ENCODE peak calls at places on chromosomes 6 and 20, in eight cellular contexts. X, D, E, Z, P, I, Y and G are unnamed samples.

GRCh38 chr6:168105813-168106660 is 27.0 kb upstream of the FRMD1 start:
- DNase-seq in X (peak; percentile 4), D (no peak), E (no peak), Z (no peak), P (peak; percentile 47), I (no peak), Y (no peak), G (no peak)

GRCh38 chr20:23926941-23927872 is 47.7 kb upstream of the CST5 start:
- DNase-seq in X (no peak), D (no peak), E (no peak), Z (no peak), P (no peak), I (peak; percentile 26), Y (no peak), G (no peak)

GRCh38 chr20:48224531-48224930 is 439.2 kb upstream of the SULF2 start:
- DNase-seq in X (no peak), D (no peak), E (no peak), Z (no peak), P (no peak), I (no peak), Y (no peak), G (no peak)

GRCh38 chr6:72769459-72770125 is 147.7 kb downstream of the KCNQ5 start:
- DNase-seq in X (no peak), D (no peak), E (no peak), Z (no peak), P (no peak), I (no peak), Y (no peak), G (no peak)

GRCh38 chr6:127841811-127842210 is 59.0 kb downstream of the THEMIS start:
- DNase-seq in X (no peak), D (no peak), E (no peak), Z (no peak), P (no peak), I (no peak), Y (no peak), G (no peak)

GRCh38 chr6:31945507-31946369 is at the start of gene CFB:
- DNase-seq in X (peak; percentile 84), D (no peak), E (peak; percentile 79), Z (peak; percentile 100), P (peak; percentile 79), I (no peak), Y (no peak), G (peak; percentile 75)

GRCh38 chr6:130381459-130382380 is 15.9 kb downstream of the TMEM200A start:
- DNase-seq in X (no peak), D (no peak), E (no peak), Z (no peak), P (no peak), I (peak; percentile 35), Y (no peak), G (no peak)

GRCh38 chr6:7100072-7100750 is 7.5 kb upstream of the RREB1 start:
- DNase-seq in X (no peak), D (no peak), E (no peak), Z (no peak), P (no peak), I (no peak), Y (no peak), G (no peak)

GRCh38 chr6:98775205-98775604 is 59.2 kb upstream of the POU3F2 start:
- DNase-seq in X (no peak), D (no peak), E (no peak), Z (no peak), P (no peak), I (no peak), Y (no peak), G (no peak)

GRCh38 chr6:159572344-159573120 is 120.5 kb downstream of the SOD2 start:
- DNase-seq in X (no peak), D (no peak), E (no peak), Z (no peak), P (no peak), I (no peak), Y (no peak), G (no peak)

GRCh38 chr6:82372656-82373055 is 9.0 kb downstream of the TPBG start:
- DNase-seq in X (no peak), D (no peak), E (no peak), Z (no peak), P (no peak), I (no peak), Y (no peak), G (no peak)

GRCh38 chr6:82370788-82371187 is 7.2 kb downstream of the TPBG start:
- DNase-seq in X (no peak), D (no peak), E (no peak), Z (no peak), P (no peak), I (no peak), Y (no peak), G (no peak)

GRCh38 chr6:82376636-82377035 is 13.0 kb downstream of the TPBG start:
- DNase-seq in X (no peak), D (no peak), E (no peak), Z (no peak), P (no peak), I (no peak), Y (no peak), G (no peak)

GRCh38 chr6:82374481-82374880 is 10.9 kb downstream of the TPBG start:
- DNase-seq in X (no peak), D (no peak), E (no peak), Z (no peak), P (no peak), I (no peak), Y (no peak), G (no peak)

GRCh38 chr6:82371799-82372508 is 8.3 kb downstream of the TPBG start:
- DNase-seq in X (no peak), D (no peak), E (no peak), Z (no peak), P (no peak), I (no peak), Y (no peak), G (no peak)
- H3K4me1 ChIP-seq in X (no peaks in the 10 kb centered on the region), D (no peaks in the 10 kb centered on the region), E (no peaks in the 10 kb centered on the region), Z (no peaks in the 10 kb centered on the region), P (no peaks in the 10 kb centered on the region), I (no peaks in the 10 kb centered on the region), Y (peaks cover 9% of the 10 kb centered on the region), G (no peaks in the 10 kb centered on the region)

GRCh38 chr6:169212436-169212835 is 41.2 kb downstream of the THBS2 start:
- DNase-seq in X (no peak), D (no peak), E (no peak), Z (no peak), P (no peak), I (no peak), Y (no peak), G (no peak)

GRCh38 chr6:169208011-169208410 is 45.6 kb downstream of the THBS2 start:
- DNase-seq in X (no peak), D (no peak), E (no peak), Z (no peak), P (no peak), I (no peak), Y (no peak), G (no peak)

GRCh38 chr6:169211881-169212280 is 41.8 kb downstream of the THBS2 start:
- DNase-seq in X (no peak), D (no peak), E (no peak), Z (no peak), P (no peak), I (no peak), Y (no peak), G (no peak)

GRCh38 chr6:169212897-169213813 is 40.5 kb downstream of the THBS2 start:
- DNase-seq in X (peak; percentile 93), D (peak; percentile 63), E (peak; percentile 89), Z (peak; percentile 68), P (peak; percentile 96), I (peak; percentile 92), Y (peak; percentile 92), G (peak; percentile 92)

DNA sequence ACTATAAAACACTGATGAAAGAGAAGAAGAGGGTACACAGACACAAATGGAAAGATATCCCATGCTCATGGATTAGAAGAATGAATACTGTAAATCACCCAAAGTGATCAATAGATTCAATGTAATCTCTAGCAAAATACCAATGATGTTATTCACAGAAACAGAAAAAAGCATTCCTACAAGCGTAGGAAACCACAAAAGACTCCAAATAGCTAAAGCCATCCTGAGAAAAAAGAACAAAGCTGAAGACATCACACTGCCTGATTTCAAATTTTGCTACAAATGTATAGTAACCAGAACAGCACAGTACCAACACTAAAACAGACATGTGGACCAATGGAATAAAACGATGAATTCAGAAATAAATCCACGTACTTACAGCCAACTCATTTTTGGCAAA is 43.0 kb downstream of the THBS2 start:
- DNase-seq in X (no peak), D (no peak), E (no peak), Z (no peak), P (no peak), I (no peak), Y (no peak), G (no peak)
- H3K4me3 ChIP-seq in X (no peak overlapping the region), D (no peak overlapping the region), E (no peak overlapping the region), Z (no peak overlapping the region), P (no peak overlapping the region), I (no peak overlapping the region), Y (no peak overlapping the region), G (no peak overlapping the region)

GRCh38 chr6:142845143-142845571 is 99.8 kb downstream of the HIVEP2 start:
- DNase-seq in X (no peak), D (no peak), E (no peak), Z (no peak), P (no peak), I (peak; percentile 33), Y (no peak), G (no peak)

GRCh38 chr6:142841915-142842314 is 103.1 kb downstream of the HIVEP2 start:
- DNase-seq in X (no peak), D (no peak), E (no peak), Z (no peak), P (no peak), I (no peak), Y (no peak), G (no peak)

GRCh38 chr6:142844065-142844755 is 100.8 kb downstream of the HIVEP2 start:
- DNase-seq in X (no peak), D (no peak), E (no peak), Z (no peak), P (no peak), I (no peak), Y (no peak), G (no peak)

GRCh38 chr6:142842423-142843261 is 102.3 kb downstream of the HIVEP2 start:
- DNase-seq in X (no peak), D (no peak), E (no peak), Z (peak; percentile 59), P (no peak), I (peak; percentile 51), Y (no peak), G (no peak)

GRCh38 chr6:142843344-142843743 is 101.6 kb downstream of the HIVEP2 start:
- DNase-seq in X (no peak), D (no peak), E (no peak), Z (no peak), P (no peak), I (no peak), Y (no peak), G (no peak)
- H3K4me1 ChIP-seq in X (peaks cover 75% of the 10 kb centered on the region), D (peaks cover 14% of the 10 kb centered on the region), E (peaks cover 11% of the 10 kb centered on the region), Z (peaks cover 68% of the 10 kb centered on the region), P (peaks cover 48% of the 10 kb centered on the region), I (peaks cover 76% of the 10 kb centered on the region), Y (peaks cover 67% of the 10 kb centered on the region), G (peaks cover 10% of the 10 kb centered on the region)

DNA sequence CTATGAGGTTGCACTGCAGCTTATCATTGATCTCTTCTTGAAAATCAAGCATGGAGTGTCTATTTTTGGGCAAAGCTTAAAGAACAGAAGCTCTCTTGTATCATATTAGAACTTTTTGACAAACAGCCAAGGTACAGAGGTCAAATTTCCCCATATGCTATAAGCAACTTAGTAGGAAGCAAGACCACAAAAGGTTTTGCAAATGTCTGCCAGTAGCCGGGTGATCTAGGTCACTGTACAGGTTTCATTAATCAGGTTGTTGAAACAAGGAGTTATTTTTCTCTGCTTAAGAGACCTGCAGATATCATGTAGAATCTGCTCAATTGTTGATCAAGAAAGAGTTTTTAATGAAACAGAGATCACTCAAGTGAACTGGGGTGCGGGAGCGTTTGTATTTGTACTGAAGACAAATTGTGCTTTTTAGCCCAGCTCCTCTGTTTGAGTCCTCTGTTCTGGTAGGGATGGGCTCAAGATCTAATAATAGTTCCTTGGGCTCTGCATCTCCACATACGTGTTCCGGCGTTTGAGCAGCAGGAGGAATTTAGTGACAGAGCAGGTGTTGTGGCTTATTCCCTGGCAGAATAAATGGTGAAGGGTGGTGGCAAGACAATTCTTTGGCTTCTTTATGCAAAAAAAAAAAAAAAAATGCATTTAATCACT is 4.3 kb downstream of the CITED2 start:
- DNase-seq in X (no peak), D (no peak), E (no peak), Z (peak; percentile 95), P (no peak), I (no peak), Y (no peak), G (no peak)
- H3K4me3 ChIP-seq in X (peak overlapping the region; percentile 80), D (no peak overlapping the region), E (peak overlapping the region; percentile 96), Z (peak overlapping the region; percentile 6), P (peak overlapping the region; percentile 99), I (peak overlapping the region; percentile 23), Y (no peak overlapping the region), G (peak overlapping the region; percentile 17)